ENCODE peak calls at places on chromosome 5, in nine cellular contexts. E, Q, O, M, V, B, J, U and A are unnamed samples.

GRCh38 chr5:94433393-94434149 is 184.8 kb downstream of the KIAA0825 start:
- DNase-seq in E (no peak), Q (no peak), O (no peak), M (no peak), V (no peak), B (peak), J (peak), U (peak), A (no peak)

GRCh38 chr5:110899566-110900412 is 161.0 kb downstream of the SLC25A46 start:
- DNase-seq in E (no peak), Q (no peak), O (no peak), M (no peak), V (no peak), B (no peak), J (peak), U (no peak), A (no peak)

GRCh38 chr5:173925449-173926071 is 37.4 kb downstream of the CPEB4 start:
- DNase-seq in E (no peak), Q (peak), O (no peak), M (peak), V (peak), B (no peak), J (peak), U (no peak), A (peak)

GRCh38 chr5:156824800-156825199 is 25.3 kb upstream of the PPP1R2B start:
- DNase-seq in E (no peak), Q (peak), O (no peak), M (peak), V (no peak), B (no peak), J (no peak), U (peak), A (peak)

GRCh38 chr5:115947260-115947659 is 15.0 kb upstream of the LVRN start:
- DNase-seq in E (no peak), Q (no peak), O (no peak), M (no peak), V (no peak), B (no peak), J (peak), U (no peak), A (no peak)

GRCh38 chr5:107359033-107359915 is 311.5 kb downstream of the EFNA5 start:
- DNase-seq in E (no peak), Q (no peak), O (no peak), M (no peak), V (no peak), B (peak), J (peak), U (no peak), A (no peak)

GRCh38 chr5:37495668-37496067 is 116.5 kb downstream of the WDR70 start:
- DNase-seq in E (no peak), Q (no peak), O (no peak), M (no peak), V (no peak), B (no peak), J (peak), U (no peak), A (no peak)

GRCh38 chr5:15354011-15354410 is 146.0 kb upstream of the FBXL7 start:
- DNase-seq in E (no peak), Q (no peak), O (no peak), M (no peak), V (no peak), B (no peak), J (no peak), U (no peak), A (no peak)

GRCh38 chr5:71938886-71939285 is 168.4 kb upstream of the MAP1B start:
- DNase-seq in E (no peak), Q (peak), O (peak), M (no peak), V (no peak), B (no peak), J (no peak), U (peak), A (no peak)